ENCODE peak calls at places on chromosomes 3 and 15, in six cellular contexts. S is upper lobe of right lung, P is NT2/D1, J is aorta, W is heart left ventricle, K is tibial nerve. R is an unnamed sample.

GRCh38 chr15:100160953-100161352 is 180.8 kb downstream of the ADAMTS17 start:
- DNase-seq in S (no peak), P (no peak), K (no peak), J (no peak), W (no peak), R (no peak)

GRCh38 chr3:197501496-197501878 is 54.3 kb downstream of the BDH1 start:
- DNase-seq in K (no peak), W (no peak), J (no peak), S (no peak), P (no peak), R (no peak)

GRCh38 chr15:29270976-29271375 is 1.4 kb upstream of the NSMCE3 start:
- DNase-seq in S (no peak), J (no peak), W (no peak), P (no peak), K (no peak), R (no peak)

GRCh38 chr3:67458406-67458805 is 196.0 kb downstream of the SUCLG2 start:
- DNase-seq in W (no peak), K (no peak), S (no peak), J (no peak), P (no peak), R (no peak)

GRCh38 chr3:121723485-121723884 is 26.1 kb downstream of the GOLGB1 start:
- DNase-seq in J (no peak), P (no peak), W (no peak), K (no peak), S (no peak), R (no peak)

GRCh38 chr3:12444582-12445468 is 39.5 kb upstream of the TSEN2 start:
- DNase-seq in S (no peak), K (no peak), J (peak; percentile 64), P (no peak), W (no peak), R (peak; percentile 20)

GRCh38 chr3:85255954-85256353 is 297.2 kb downstream of the CADM2 start:
- DNase-seq in K (no peak), W (no peak), S (no peak), P (no peak), J (no peak), R (no peak)

GRCh38 chr15:85750807-85751730 is 43.7 kb downstream of the KLHL25 start:
- DNase-seq in P (peak; percentile 75), W (peak; percentile 53), K (peak; percentile 21), J (peak; percentile 76), S (no peak), R (no peak)

GRCh38 chr3:160707187-160707789 is 30.3 kb downstream of the ARL14 start:
- DNase-seq in S (no peak), P (peak; percentile 25), J (no peak), W (no peak), K (no peak), R (peak; percentile 16)

GRCh38 chr3:196012941-196013471 is 68.9 kb downstream of the TFRC start:
- DNase-seq in W (no peak), S (no peak), P (no peak), J (no peak), K (no peak), R (no peak)

GRCh38 chr3:71905426-71905825 is 120.5 kb upstream of the PROK2 start:
- DNase-seq in K (no peak), W (no peak), S (no peak), J (no peak), P (no peak), R (no peak)

GRCh38 chr3:159732172-159733111 is 256.2 kb upstream of the IL12A start:
- DNase-seq in P (no peak), J (no peak), S (no peak), W (peak; percentile 34), K (no peak), R (peak; percentile 43)

GRCh38 chr3:94305835-94306685 is 243.2 kb downstream of the NSUN3 start:
- DNase-seq in K (no peak), J (no peak), S (no peak), W (no peak), P (no peak), R (no peak)

GRCh38 chr3:25785826-25786225 is 2.6 kb upstream of the NGLY1 start:
- DNase-seq in P (no peak), S (no peak), J (no peak), K (no peak), W (no peak), R (no peak)

GRCh38 chr3:190886945-190887344 is 24.5 kb upstream of the GMNC start:
- DNase-seq in S (no peak), W (no peak), K (no peak), J (no peak), P (no peak), R (no peak)

GRCh38 chr3:13707456-13707855 is 158.5 kb downstream of the FBLN2 start:
- DNase-seq in S (peak; percentile 5), W (no peak), P (no peak), J (peak; percentile 33), K (no peak), R (no peak)

GRCh38 chr3:58529516-58530353 is 7.3 kb downstream of the ACOX2 start:
- DNase-seq in W (no peak), S (no peak), K (no peak), P (peak; percentile 67), J (no peak), R (no peak)

GRCh38 chr3:149553781-149554451 is 79.4 kb downstream of the TM4SF4 start:
- DNase-seq in J (no peak), K (peak; percentile 28), P (no peak), S (no peak), W (peak; percentile 73), R (no peak)

GRCh38 chr3:23438657-23439056 is 235.5 kb downstream of the UBE2E2 start:
- DNase-seq in W (no peak), P (no peak), S (no peak), J (no peak), K (no peak), R (no peak)

GRCh38 chr15:82646250-82647044 is 716 bp downstream of the CPEB1 start:
- DNase-seq in W (no peak), P (no peak), K (no peak), J (no peak), S (no peak), R (peak; percentile 61)

GRCh38 chr3:35946857-35947514 is 307.7 kb downstream of the ARPP21 start:
- DNase-seq in W (no peak), J (no peak), P (no peak), K (no peak), S (no peak), R (no peak)

GRCh38 chr15:72864681-72865080 is 81.1 kb upstream of the ADPGK start:
- DNase-seq in S (no peak), J (no peak), P (no peak), K (no peak), W (no peak), R (no peak)

GRCh38 chr3:30084304-30084703 is 522.1 kb upstream of the TGFBR2 start:
- DNase-seq in P (no peak), S (no peak), K (no peak), J (no peak), W (no peak), R (no peak)
- H3K27me3 ChIP-seq in P (no peaks in the 10 kb centered on the region), S (no peaks in the 10 kb centered on the region), K (no peaks in the 10 kb centered on the region), J (no peaks in the 10 kb centered on the region), W (no peaks in the 10 kb centered on the region), R (no peaks in the 10 kb centered on the region)

GRCh38 chr15:64833690-64834089 is 8.0 kb upstream of the PLEKHO2 start:
- DNase-seq in J (no peak), W (no peak), S (no peak), K (no peak), P (no peak), R (no peak)

GRCh38 chr15:64837502-64837901 is 4.2 kb upstream of the PLEKHO2 start:
- DNase-seq in S (no peak), K (no peak), P (no peak), J (no peak), W (no peak), R (no peak)

GRCh38 chr15:64841258-64842098 is at the start of gene PLEKHO2:
- DNase-seq in W (peak; percentile 97), P (peak; percentile 94), J (peak; percentile 99), S (peak; percentile 99), K (peak; percentile 94), R (peak; percentile 96)

GRCh38 chr15:64836023-64836536 is 5.6 kb upstream of the PLEKHO2 start:
- DNase-seq in P (no peak), W (no peak), K (no peak), J (no peak), S (no peak), R (no peak)
- H3K4me1 ChIP-seq in P (peaks cover 3% of the 10 kb centered on the region), W (no peaks in the 10 kb centered on the region), K (no peaks in the 10 kb centered on the region), J (no peaks in the 10 kb centered on the region), S (peaks cover 22% of the 10 kb centered on the region), R (peaks cover 7% of the 10 kb centered on the region)

GRCh38 chr15:63079938-63080626 is 37.5 kb downstream of the TPM1 start:
- DNase-seq in K (no peak), J (no peak), S (no peak), P (no peak), W (no peak), R (no peak)
- H3K4me3 ChIP-seq in K (no peak overlapping the region), J (no peak overlapping the region), S (no peak overlapping the region), P (no peak overlapping the region), W (no peak overlapping the region), R (no peak overlapping the region)

DNA sequence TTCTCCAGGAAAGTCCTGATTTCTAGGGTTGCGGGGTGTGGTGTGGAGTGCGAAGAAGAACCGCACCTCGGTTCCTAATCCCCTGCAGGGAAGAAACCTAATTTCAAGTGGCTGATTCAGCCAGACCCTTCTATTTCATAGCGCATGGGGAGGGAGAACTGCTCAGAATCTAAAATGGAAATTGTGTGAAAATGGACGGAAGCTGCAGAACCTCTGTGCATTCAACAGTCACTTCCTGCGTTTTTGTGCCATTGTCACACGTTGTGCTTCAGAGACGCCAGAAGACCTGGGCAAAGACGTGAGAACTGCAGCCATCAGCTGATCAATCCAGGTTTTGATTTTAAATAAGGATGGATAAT is 1.2 kb downstream of the SIDT1 start:
- DNase-seq in P (no peak), W (no peak), J (no peak), S (no peak), K (no peak), R (no peak)
- H3K27me3 ChIP-seq in P (peaks cover 62% of the 10 kb centered on the region), W (peaks cover 12% of the 10 kb centered on the region), J (no peaks in the 10 kb centered on the region), S (peaks cover 19% of the 10 kb centered on the region), K (peaks cover 54% of the 10 kb centered on the region), R (no peaks in the 10 kb centered on the region)

GRCh38 chr15:78056714-78057269 is 20.7 kb downstream of the TBC1D2B start:
- DNase-seq in J (no peak), S (no peak), W (peak; percentile 67), K (no peak), P (no peak), R (peak; percentile 55)

GRCh38 chr15:78054518-78054917 is 23.0 kb downstream of the TBC1D2B start:
- DNase-seq in S (no peak), P (no peak), W (no peak), K (no peak), J (no peak), R (no peak)

GRCh38 chr15:78057803-78058202 is 19.7 kb downstream of the TBC1D2B start:
- DNase-seq in S (no peak), P (no peak), K (no peak), J (no peak), W (no peak), R (no peak)

GRCh38 chr15:78054971-78055370 is 22.5 kb downstream of the TBC1D2B start:
- DNase-seq in S (no peak), P (no peak), K (no peak), W (no peak), J (no peak), R (no peak)

GRCh38 chr15:78055923-78056713 is 21.4 kb downstream of the TBC1D2B start:
- DNase-seq in J (no peak), W (peak; percentile 58), P (no peak), K (no peak), S (no peak), R (peak; percentile 60)
- H3K4me1 ChIP-seq in J (no peaks in the 10 kb centered on the region), W (peaks cover 11% of the 10 kb centered on the region), P (peaks cover 5% of the 10 kb centered on the region), K (peaks cover 57% of the 10 kb centered on the region), S (peaks cover 89% of the 10 kb centered on the region), R (peaks cover 71% of the 10 kb centered on the region)